ENCODE peak calls at places on chromosome 14, in eight cellular contexts. M, W, X, Q, V, T, U and Y are unnamed samples.

GRCh38 chr14:59224341-59224740 is 35.9 kb downstream of the DAAM1 start:
- DNase-seq in M (no peak), W (no peak), X (no peak), Q (no peak), V (no peak), T (no peak), U (no peak), Y (no peak)

GRCh38 chr14:51341338-51341737 is 101.3 kb downstream of the TMX1 start:
- DNase-seq in M (no peak), W (no peak), X (no peak), Q (no peak), V (no peak), T (no peak), U (no peak), Y (no peak)

GRCh38 chr14:50263321-50263720 is 31.9 kb upstream of the SOS2 start:
- DNase-seq in M (no peak), W (no peak), X (no peak), Q (no peak), V (no peak), T (no peak), U (no peak), Y (no peak)

GRCh38 chr14:68924392-68925158 is 54.5 kb downstream of the ACTN1 start:
- DNase-seq in M (no peak), W (no peak), X (no peak), Q (no peak), V (no peak), T (no peak), U (no peak), Y (no peak)

GRCh38 chr14:67641480-67641879 is 21.8 kb downstream of the ARG2 start:
- DNase-seq in M (no peak), W (no peak), X (no peak), Q (no peak), V (no peak), T (no peak), U (no peak), Y (no peak)

GRCh38 chr14:68569546-68569908 is 223.3 kb downstream of the ZFP36L1 start:
- DNase-seq in M (no peak), W (peak), X (no peak), Q (peak), V (no peak), T (no peak), U (no peak), Y (no peak)

GRCh38 chr14:58196198-58196597 is 3.8 kb upstream of the ACTR10 start:
- DNase-seq in M (no peak), W (no peak), X (peak), Q (no peak), V (no peak), T (no peak), U (no peak), Y (no peak)

GRCh38 chr14:30362369-30363218 is 196.4 kb upstream of the G2E3 start:
- DNase-seq in M (no peak), W (no peak), X (no peak), Q (no peak), V (no peak), T (no peak), U (no peak), Y (no peak)

GRCh38 chr14:99262977-99263448 is 9.0 kb downstream of the BCL11B start:
- DNase-seq in M (no peak), W (no peak), X (no peak), Q (no peak), V (no peak), T (no peak), U (no peak), Y (no peak)

GRCh38 chr14:65336191-65336591 is 76.3 kb upstream of the FUT8 start:
- DNase-seq in M (no peak), W (no peak), X (peak), Q (no peak), V (no peak), T (no peak), U (peak), Y (peak)

GRCh38 chr14:26290007-26290530 is 307.8 kb downstream of the NOVA1 start:
- DNase-seq in M (no peak), W (no peak), X (peak), Q (no peak), V (no peak), T (no peak), U (peak), Y (peak)

GRCh38 chr14:72420749-72421452 is 473.0 kb downstream of the DPF3 start:
- DNase-seq in M (peak), W (peak), X (peak), Q (no peak), V (peak), T (peak), U (peak), Y (peak)

GRCh38 chr14:99229654-99230215 is 42.3 kb downstream of the BCL11B start:
- DNase-seq in M (no peak), W (no peak), X (no peak), Q (no peak), V (no peak), T (no peak), U (no peak), Y (no peak)

GRCh38 chr14:87800216-87800615 is 192.8 kb downstream of the GALC start:
- DNase-seq in M (no peak), W (no peak), X (no peak), Q (no peak), V (no peak), T (no peak), U (no peak), Y (no peak)

GRCh38 chr14:53432378-53432802 is 279.3 kb upstream of the DDHD1 start:
- DNase-seq in M (no peak), W (peak), X (peak), Q (no peak), V (no peak), T (no peak), U (peak), Y (peak)

GRCh38 chr14:74549588-74549987 is 56.0 kb downstream of the ISCA2 start:
- DNase-seq in M (no peak), W (no peak), X (peak), Q (no peak), V (peak), T (no peak), U (peak), Y (no peak)

GRCh38 chr14:46940600-46940999 is 289.0 kb upstream of the RPL10L start:
- DNase-seq in M (no peak), W (no peak), X (no peak), Q (no peak), V (no peak), T (no peak), U (no peak), Y (no peak)

GRCh38 chr14:72783741-72784140 is 110.2 kb downstream of the DPF3 start:
- DNase-seq in M (no peak), W (no peak), X (no peak), Q (no peak), V (no peak), T (no peak), U (no peak), Y (no peak)

GRCh38 chr14:74571441-74571841 is 40.6 kb downstream of the LTBP2 start:
- DNase-seq in M (no peak), W (no peak), X (peak), Q (no peak), V (peak), T (no peak), U (peak), Y (peak)

GRCh38 chr14:100806386-100806785 is 19.5 kb upstream of the MEG3 start:
- DNase-seq in M (no peak), W (no peak), X (no peak), Q (no peak), V (no peak), T (no peak), U (no peak), Y (no peak)

GRCh38 chr14:58426819-58427288 is 477 bp downstream of the TIMM9 start:
- DNase-seq in M (peak), W (peak), X (peak), Q (peak), V (peak), T (peak), U (peak), Y (peak)

GRCh38 chr14:75279153-75279738 is 618 bp downstream of the FOS start:
- DNase-seq in M (peak), W (peak), X (peak), Q (peak), V (peak), T (peak), U (peak), Y (peak)

GRCh38 chr14:73273799-73274198 is 36.5 kb downstream of the PAPLN start:
- DNase-seq in M (no peak), W (no peak), X (no peak), Q (no peak), V (no peak), T (no peak), U (no peak), Y (no peak)

GRCh38 chr14:81105378-81105777 is 115.4 kb downstream of the GTF2A1 start:
- DNase-seq in M (no peak), W (no peak), X (no peak), Q (no peak), V (no peak), T (no peak), U (no peak), Y (no peak)

GRCh38 chr14:103188691-103189480 is 65.6 kb downstream of the TNFAIP2 start:
- DNase-seq in M (no peak), W (peak), X (peak), Q (peak), V (peak), T (no peak), U (no peak), Y (peak)

GRCh38 chr14:95311752-95312151 is 8.0 kb downstream of the CLMN start:
- DNase-seq in M (no peak), W (no peak), X (peak), Q (no peak), V (no peak), T (peak), U (peak), Y (no peak)

GRCh38 chr14:47186491-47186890 is 488.9 kb downstream of the MDGA2 start:
- DNase-seq in M (no peak), W (no peak), X (peak), Q (no peak), V (no peak), T (no peak), U (peak), Y (no peak)

GRCh38 chr14:100890044-100890443 is 13.5 kb downstream of the RTL1 start:
- DNase-seq in M (no peak), W (no peak), X (no peak), Q (peak), V (no peak), T (no peak), U (no peak), Y (no peak)

GRCh38 chr14:25121342-25122129 is 71.6 kb upstream of the STXBP6 start:
- DNase-seq in M (no peak), W (no peak), X (peak), Q (no peak), V (no peak), T (no peak), U (peak), Y (peak)

GRCh38 chr14:33376510-33376909 is 437.8 kb downstream of the NPAS3 start:
- DNase-seq in M (no peak), W (no peak), X (no peak), Q (no peak), V (no peak), T (no peak), U (no peak), Y (no peak)

GRCh38 chr14:50775357-50775756 is 55.6 kb downstream of the NIN start:
- DNase-seq in M (no peak), W (no peak), X (peak), Q (no peak), V (no peak), T (no peak), U (peak), Y (peak)

GRCh38 chr14:66624319-66624937 is 116.5 kb downstream of the GPHN start:
- DNase-seq in M (peak), W (peak), X (peak), Q (no peak), V (peak), T (peak), U (peak), Y (peak)
- TF ChIP-seq CTCF in M (peak), W (peak), X (peak), Q (peak), V (peak), T (peak), U (peak), Y (peak)

DNA sequence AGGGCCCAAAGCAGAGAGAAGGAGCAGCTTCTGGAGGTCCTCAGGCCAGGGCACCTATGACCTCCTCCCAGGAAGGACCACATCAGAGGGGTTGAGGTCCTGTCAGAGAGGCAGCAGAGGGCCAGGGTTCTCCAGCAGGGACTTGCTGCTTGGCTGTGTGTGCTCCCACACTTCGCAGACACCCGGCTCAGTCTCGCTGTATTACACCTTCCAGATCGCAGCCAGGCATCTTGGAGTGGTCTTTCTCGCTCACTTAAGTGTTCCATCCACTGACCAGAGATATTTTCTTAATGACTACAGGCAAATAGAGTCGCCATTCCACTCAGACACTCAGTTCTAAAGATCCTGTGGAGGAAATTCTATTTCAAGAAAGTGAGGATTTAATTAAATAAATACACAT is 84.3 kb downstream of the PRIMA1 start:
- DNase-seq in M (no peak), W (no peak), X (no peak), Q (no peak), V (no peak), T (no peak), U (no peak), Y (no peak)
- TF ChIP-seq CTCF in M (no peak), W (no peak), X (no peak), Q (no peak), V (no peak), T (no peak), U (no peak), Y (no peak)

GRCh38 chr14:23300687-23301223 is 1.9 kb downstream of the PPP1R3E start:
- DNase-seq in M (no peak), W (no peak), X (peak), Q (no peak), V (peak), T (peak), U (peak), Y (peak)

GRCh38 chr14:23299186-23299521 is 3.5 kb downstream of the PPP1R3E start:
- DNase-seq in M (no peak), W (no peak), X (no peak), Q (no peak), V (no peak), T (no peak), U (no peak), Y (no peak)

GRCh38 chr14:23297878-23298277 is 4.8 kb downstream of the PPP1R3E start:
- DNase-seq in M (no peak), W (no peak), X (no peak), Q (no peak), V (no peak), T (no peak), U (no peak), Y (no peak)

GRCh38 chr14:23299986-23300686 is 2.5 kb downstream of the PPP1R3E start:
- DNase-seq in M (no peak), W (no peak), X (no peak), Q (no peak), V (no peak), T (no peak), U (no peak), Y (peak)

GRCh38 chr14:23299558-23299957 is 3.1 kb downstream of the PPP1R3E start:
- DNase-seq in M (no peak), W (no peak), X (peak), Q (no peak), V (no peak), T (peak), U (peak), Y (peak)
- TF ChIP-seq CTCF in M (peak), W (peak), X (peak), Q (no peak), V (peak), T (peak), U (peak), Y (peak)

GRCh38 chr14:77199590-77199989 is 18.0 kb downstream of the TMEM63C start:
- DNase-seq in M (no peak), W (no peak), X (no peak), Q (no peak), V (no peak), T (no peak), U (no peak), Y (no peak)

GRCh38 chr14:77197988-77198387 is 16.4 kb downstream of the TMEM63C start:
- DNase-seq in M (no peak), W (no peak), X (no peak), Q (no peak), V (no peak), T (no peak), U (no peak), Y (no peak)

GRCh38 chr14:77198576-77198975 is 17.0 kb downstream of the TMEM63C start:
- DNase-seq in M (no peak), W (no peak), X (no peak), Q (no peak), V (no peak), T (no peak), U (no peak), Y (no peak)

GRCh38 chr14:77201696-77202095 is 20.1 kb downstream of the TMEM63C start:
- DNase-seq in M (no peak), W (no peak), X (no peak), Q (peak), V (no peak), T (no peak), U (no peak), Y (no peak)

GRCh38 chr14:77200406-77200985 is 18.9 kb downstream of the TMEM63C start:
- DNase-seq in M (no peak), W (no peak), X (no peak), Q (no peak), V (no peak), T (no peak), U (no peak), Y (no peak)
- TF ChIP-seq CTCF in M (no peak), W (no peak), X (no peak), Q (no peak), V (no peak), T (no peak), U (no peak), Y (no peak)

GRCh38 chr14:89773644-89774316 is 180.8 kb downstream of the EFCAB11 start:
- DNase-seq in M (no peak), W (no peak), X (peak), Q (no peak), V (peak), T (peak), U (no peak), Y (peak)

GRCh38 chr14:89773151-89773550 is 181.4 kb downstream of the EFCAB11 start:
- DNase-seq in M (no peak), W (no peak), X (no peak), Q (no peak), V (no peak), T (no peak), U (no peak), Y (no peak)

GRCh38 chr14:89767861-89768268 is 186.7 kb downstream of the EFCAB11 start:
- DNase-seq in M (no peak), W (peak), X (peak), Q (no peak), V (no peak), T (peak), U (peak), Y (peak)

GRCh38 chr14:89775161-89775560 is 179.4 kb downstream of the EFCAB11 start:
- DNase-seq in M (no peak), W (no peak), X (no peak), Q (no peak), V (no peak), T (no peak), U (peak), Y (no peak)

DNA sequence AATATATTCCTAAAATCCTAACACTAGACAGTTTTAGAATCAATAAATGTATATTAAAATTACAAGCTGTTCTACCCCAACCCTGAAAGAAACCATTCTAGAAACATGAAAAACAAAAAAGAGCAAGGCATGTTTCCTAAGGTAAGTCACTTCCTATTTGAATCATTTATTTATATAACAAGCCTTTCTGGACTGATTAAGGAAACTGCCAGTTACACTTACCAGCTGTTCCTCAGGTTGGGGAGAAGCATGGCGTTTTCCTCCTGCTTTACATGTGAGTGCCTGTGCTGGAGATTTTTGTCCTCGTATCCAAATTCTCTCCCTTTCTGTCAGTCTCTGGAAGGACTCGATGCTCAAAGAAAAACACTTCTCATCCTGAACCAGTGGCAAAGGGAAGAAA is 183.3 kb downstream of the EFCAB11 start:
- DNase-seq in M (no peak), W (no peak), X (peak), Q (no peak), V (no peak), T (no peak), U (no peak), Y (peak)
- TF ChIP-seq CTCF in M (no peak), W (no peak), X (no peak), Q (no peak), V (no peak), T (no peak), U (no peak), Y (no peak)

GRCh38 chr14:54650331-54651017 is 83.5 kb downstream of the SAMD4A start:
- DNase-seq in M (no peak), W (no peak), X (peak), Q (no peak), V (peak), T (peak), U (peak), Y (peak)
- TF ChIP-seq CTCF in M (no peak), W (no peak), X (no peak), Q (no peak), V (no peak), T (no peak), U (no peak), Y (no peak)

GRCh38 chr14:92103363-92103762 is 3.0 kb downstream of the ATXN3 start:
- DNase-seq in M (no peak), W (no peak), X (no peak), Q (no peak), V (no peak), T (no peak), U (no peak), Y (no peak)

GRCh38 chr14:92105845-92106094 is 612 bp downstream of the ATXN3 start:
- DNase-seq in M (peak), W (peak), X (no peak), Q (no peak), V (peak), T (peak), U (no peak), Y (peak)

GRCh38 chr14:92108345-92109254 is 2.2 kb upstream of the ATXN3 start:
- DNase-seq in M (no peak), W (peak), X (peak), Q (no peak), V (no peak), T (no peak), U (no peak), Y (no peak)

GRCh38 chr14:92105073-92105844 is 1.1 kb downstream of the ATXN3 start:
- DNase-seq in M (no peak), W (no peak), X (peak), Q (no peak), V (no peak), T (no peak), U (peak), Y (no peak)

GRCh38 chr14:92106095-92106937 is at the start of gene ATXN3:
- DNase-seq in M (peak), W (peak), X (peak), Q (peak), V (peak), T (peak), U (peak), Y (peak)
- TF ChIP-seq CTCF in M (peak), W (peak), X (peak), Q (peak), V (peak), T (peak), U (peak), Y (peak)